ENCODE peak calls at places on chromosomes 12 and 14, in ten cellular contexts. U is epithelial cell of esophagus; B is lower leg skin; Y is NCI-H345; D is MV-4-11; T is NCI-H1092 treated with DMSO at 0.1 percent for 48 hours; Z is substantia nigra; W is thoracic aorta; Q is stimulated activated naive CD4-positive, alpha-beta T cell; E is HT1080. I is an unnamed sample.

GRCh38 chr12:73935817-73936216 is 601.8 kb upstream of the ATXN7L3B start:
- DNase-seq in U (peak; percentile 46), B (no peak), Y (peak; percentile 49), D (no peak), T (no peak), Z (no peak), W (no peak), Q (no peak), E (peak; percentile 23), I (no peak)

GRCh38 chr14:22159049-22159448 is 430.0 kb downstream of the DAD1 start:
- DNase-seq in U (peak; percentile 98), B (no peak), Y (no peak), D (peak; percentile 31), T (no peak), Z (no peak), W (no peak), Q (no peak), E (peak; percentile 66), I (no peak)

GRCh38 chr14:33959692-33960151 is 8.8 kb upstream of the EGLN3 start:
- DNase-seq in U (no peak), B (no peak), Y (no peak), D (no peak), T (no peak), Z (peak; percentile 72), W (no peak), Q (no peak), E (no peak), I (no peak)

GRCh38 chr14:60490270-60490669 is 4.4 kb upstream of the C14orf39 start:
- DNase-seq in U (no peak), B (no peak), Y (no peak), D (no peak), T (no peak), Z (no peak), W (no peak), Q (no peak), E (no peak), I (no peak)

GRCh38 chr12:52969828-52970569 is 21.1 kb downstream of the KRT18 start:
- DNase-seq in U (no peak), B (no peak), Y (no peak), D (no peak), T (no peak), Z (no peak), W (no peak), Q (no peak), E (no peak), I (no peak)

GRCh38 chr14:55198749-55199148 is 7.4 kb upstream of the DLGAP5 start:
- DNase-seq in U (no peak), B (no peak), Y (no peak), D (no peak), T (no peak), Z (no peak), W (no peak), Q (no peak), E (no peak), I (no peak)

GRCh38 chr12:130514149-130514551 is 176.5 kb downstream of the PIWIL1 start:
- DNase-seq in U (no peak), B (no peak), Y (peak; percentile 67), D (no peak), T (peak; percentile 73), Z (no peak), W (no peak), Q (no peak), E (peak; percentile 18), I (no peak)

GRCh38 chr14:95339301-95339865 is 19.7 kb upstream of the CLMN start:
- DNase-seq in U (no peak), B (no peak), Y (no peak), D (no peak), T (no peak), Z (no peak), W (no peak), Q (no peak), E (no peak), I (no peak)

GRCh38 chr14:99413972-99414371 is 66.7 kb downstream of the SETD3 start:
- DNase-seq in U (no peak), B (no peak), Y (no peak), D (no peak), T (no peak), Z (no peak), W (no peak), Q (no peak), E (no peak), I (no peak)

GRCh38 chr12:124630791-124631313 is 63.4 kb upstream of the NCOR2 start:
- DNase-seq in U (no peak), B (no peak), Y (no peak), D (no peak), T (no peak), Z (no peak), W (no peak), Q (no peak), E (no peak), I (no peak)

GRCh38 chr12:1422604-1423315 is 171.6 kb downstream of the FBXL14 start:
- DNase-seq in U (no peak), B (no peak), Y (no peak), D (no peak), T (no peak), Z (no peak), W (no peak), Q (no peak), E (no peak), I (no peak)

I was measured in C1 segment of cervical spinal cord.